ENCODE peak calls at places on chromosome 21, in six cellular contexts. U is HCT116, J is breast epithelium, M is K562, C is spleen, Q is prostate gland. F is an unnamed sample.

GRCh38 chr21:31873275-31873695 is 465 bp downstream of the HUNK start:
- DNase-seq in U (no peak), J (no peak), M (no peak), Q (peak), C (peak), F (no peak)

GRCh38 chr21:32483293-32483595 is 70.7 kb downstream of the EVA1C start:
- DNase-seq in M (no peak), J (no peak), C (no peak), U (no peak), Q (peak), F (no peak)

GRCh38 chr21:43299441-43300277 is 127.3 kb downstream of the SIK1 start:
- DNase-seq in M (no peak), C (peak), Q (no peak), J (no peak), U (no peak), F (no peak)

GRCh38 chr21:16535100-16535418 is 805.3 kb downstream of the USP25 start:
- DNase-seq in C (no peak), J (peak), Q (peak), M (no peak), U (no peak), F (peak)

GRCh38 chr21:33984021-33984481 is 68.4 kb upstream of the ATP5PO start:
- DNase-seq in Q (no peak), C (no peak), J (no peak), M (no peak), U (no peak), F (no peak)

GRCh38 chr21:33817136-33817535 is 98.5 kb downstream of the ATP5PO start:
- DNase-seq in Q (no peak), M (no peak), C (no peak), J (no peak), U (no peak), F (no peak)

GRCh38 chr21:15706686-15707085 is 23.1 kb upstream of the USP25 start:
- DNase-seq in U (peak), J (no peak), C (no peak), M (peak), Q (peak), F (peak)

GRCh38 chr21:29228306-29228705 is 70.4 kb upstream of the BACH1 start:
- DNase-seq in Q (no peak), C (no peak), U (no peak), J (no peak), M (no peak), F (no peak)

GRCh38 chr21:15301736-15302135 is 236.9 kb upstream of the NRIP1 start:
- DNase-seq in M (no peak), J (no peak), U (no peak), Q (no peak), C (no peak), F (no peak)

GRCh38 chr21:15421521-15421920 is 308.3 kb upstream of the USP25 start:
- DNase-seq in M (no peak), C (no peak), Q (no peak), J (no peak), U (no peak), F (no peak)

GRCh38 chr21:31030367-31031106 is 7.7 kb downstream of the KRTAP19-8 start:
- DNase-seq in M (no peak), U (no peak), J (no peak), Q (no peak), C (no peak), F (no peak)

GRCh38 chr21:15023782-15024181 is 41.0 kb downstream of the NRIP1 start:
- DNase-seq in J (no peak), C (no peak), Q (no peak), M (no peak), U (no peak), F (no peak)

GRCh38 chr21:28538987-28539622 is 453.6 kb downstream of the LTN1 start:
- DNase-seq in C (no peak), Q (no peak), M (no peak), J (no peak), U (no peak), F (no peak)

GRCh38 chr21:33971492-33972013 is 55.9 kb upstream of the ATP5PO start:
- DNase-seq in Q (peak), M (no peak), C (no peak), U (no peak), J (no peak), F (no peak)

GRCh38 chr21:15127437-15127836 is 62.6 kb upstream of the NRIP1 start:
- DNase-seq in Q (no peak), C (no peak), M (no peak), U (no peak), J (no peak), F (no peak)

GRCh38 chr21:36908260-36908908 is 58.1 kb downstream of the HLCS start:
- DNase-seq in J (no peak), U (no peak), C (no peak), Q (no peak), M (no peak), F (no peak)

GRCh38 chr21:39891111-39891510 is 23.9 kb downstream of the PCP4 start:
- DNase-seq in Q (no peak), J (no peak), M (no peak), C (no peak), U (no peak), F (no peak)

GRCh38 chr21:29053011-29053553 is 20.4 kb downstream of the CCT8 start:
- DNase-seq in U (no peak), J (no peak), C (no peak), Q (no peak), M (no peak), F (no peak)

GRCh38 chr21:31176725-31177124 is 138.4 kb upstream of the KRTAP19-8 start:
- DNase-seq in M (no peak), Q (no peak), U (no peak), J (no peak), C (no peak), F (no peak)

GRCh38 chr21:22490044-22490443 is 1491.8 kb downstream of the NCAM2 start:
- DNase-seq in U (no peak), J (no peak), Q (no peak), M (no peak), C (no peak), F (no peak)

GRCh38 chr21:33299181-33299752 is 25.5 kb upstream of the IFNAR1 start:
- DNase-seq in U (no peak), J (no peak), Q (no peak), M (no peak), C (no peak), F (no peak)

GRCh38 chr21:35444391-35444790 is 395.3 kb upstream of the RUNX1 start:
- DNase-seq in J (no peak), C (no peak), U (no peak), Q (no peak), M (no peak), F (no peak)

GRCh38 chr21:15252437-15252836 is 187.6 kb upstream of the NRIP1 start:
- DNase-seq in U (no peak), Q (no peak), J (no peak), M (no peak), C (no peak), F (no peak)

GRCh38 chr21:36388835-36389234 is 3.6 kb downstream of the CHAF1B start:
- DNase-seq in J (no peak), M (no peak), U (no peak), C (no peak), Q (no peak), F (no peak)

GRCh38 chr21:36134820-36135390 is at the start of gene CBR3:
- DNase-seq in J (no peak), M (no peak), U (no peak), Q (peak), C (peak), F (peak)

GRCh38 chr21:36125513-36126121 is 9.3 kb upstream of the CBR3 start:
- DNase-seq in U (no peak), M (peak), J (no peak), C (no peak), Q (peak), F (peak)

GRCh38 chr21:33028271-33028670 is 2.5 kb downstream of the OLIG2 start:
- DNase-seq in Q (no peak), J (no peak), C (no peak), M (no peak), U (no peak), F (no peak)

GRCh38 chr21:34530264-34530663 is 18.3 kb upstream of the KCNE1 start:
- DNase-seq in C (no peak), M (no peak), U (no peak), Q (no peak), J (no peak), F (no peak)

GRCh38 chr21:23936224-23936623 is 1671.1 kb downstream of the MRPL39 start:
- DNase-seq in Q (no peak), J (no peak), U (no peak), M (peak), C (no peak), F (no peak)

GRCh38 chr21:35565204-35565611 is 495.1 kb downstream of the SETD4 start:
- DNase-seq in Q (no peak), J (no peak), C (no peak), M (peak), U (no peak), F (peak)

GRCh38 chr21:20902511-20902910 is 95.7 kb upstream of the NCAM2 start:
- DNase-seq in U (no peak), J (no peak), M (no peak), Q (no peak), C (no peak), F (no peak)

GRCh38 chr21:37232274-37233018 is 34.7 kb downstream of the VPS26C start:
- DNase-seq in J (no peak), Q (no peak), M (no peak), C (no peak), U (no peak), F (no peak)

GRCh38 chr21:16468191-16468590 is 738.4 kb downstream of the USP25 start:
- DNase-seq in U (no peak), M (no peak), J (no peak), C (no peak), Q (no peak), F (no peak)

GRCh38 chr21:24870633-24871032 is 736.6 kb downstream of the MRPL39 start:
- DNase-seq in U (no peak), C (no peak), M (no peak), J (no peak), Q (no peak), F (no peak)

GRCh38 chr21:43209575-43210453 is 41.0 kb downstream of the CRYAA start:
- DNase-seq in Q (peak), J (peak), U (no peak), C (peak), M (peak), F (no peak)

GRCh38 chr21:16305686-16306085 is 575.9 kb downstream of the USP25 start:
- DNase-seq in M (no peak), U (no peak), C (no peak), J (no peak), Q (no peak), F (no peak)

GRCh38 chr21:14968821-14969220 is 96.0 kb downstream of the NRIP1 start:
- DNase-seq in U (no peak), J (no peak), C (no peak), Q (no peak), M (no peak), F (no peak)

GRCh38 chr21:35314896-35315582 is 265.9 kb upstream of the RUNX1 start:
- DNase-seq in U (no peak), C (no peak), M (no peak), J (no peak), Q (no peak), F (no peak)

GRCh38 chr21:14542638-14543037 is 3.5 kb downstream of the SAMSN1 start:
- DNase-seq in U (no peak), Q (no peak), M (peak), J (no peak), C (no peak), F (no peak)

GRCh38 chr21:31961704-31962103 is 88.9 kb downstream of the HUNK start:
- DNase-seq in Q (no peak), U (no peak), J (no peak), M (no peak), C (no peak), F (no peak)

DNA sequence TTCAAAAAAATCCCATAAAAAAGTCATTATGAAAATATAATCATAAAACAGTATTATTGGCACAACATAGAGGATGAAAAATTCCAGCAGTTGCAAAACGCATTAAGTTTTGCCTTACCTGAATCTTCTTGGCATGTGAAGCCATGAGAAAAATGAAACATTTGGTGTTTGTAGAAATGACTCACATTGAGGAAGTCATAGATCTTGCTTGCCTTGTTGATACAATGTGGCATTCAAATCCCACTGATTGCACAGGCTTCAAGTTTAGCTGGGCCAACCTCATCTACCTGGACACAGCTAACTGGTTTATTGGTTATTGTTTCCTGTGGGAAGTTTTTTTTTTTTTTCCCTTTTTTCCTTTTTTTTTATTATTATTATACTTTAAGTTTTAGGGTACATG is 168.9 kb upstream of the C21orf91 start:
- DNase-seq in C (no peak), M (no peak), Q (no peak), J (no peak), U (no peak), F (no peak)
- TF ChIP-seq POLR2AphosphoS5 in C (no peak), M (no peak), Q (no peak), J (no peak), U (no peak), F (no peak)

GRCh38 chr21:26138615-26139257 is 31.8 kb downstream of the APP start:
- DNase-seq in C (no peak), J (no peak), U (no peak), Q (no peak), M (no peak), F (no peak)

GRCh38 chr21:26136686-26137085 is 33.9 kb downstream of the APP start:
- DNase-seq in Q (no peak), M (no peak), U (no peak), J (no peak), C (no peak), F (no peak)

GRCh38 chr21:26142363-26142762 is 28.2 kb downstream of the APP start:
- DNase-seq in U (no peak), M (no peak), C (no peak), J (no peak), Q (no peak), F (no peak)

GRCh38 chr21:26137379-26138060 is 33.0 kb downstream of the APP start:
- DNase-seq in C (no peak), Q (no peak), J (no peak), U (no peak), M (no peak), F (no peak)

DNA sequence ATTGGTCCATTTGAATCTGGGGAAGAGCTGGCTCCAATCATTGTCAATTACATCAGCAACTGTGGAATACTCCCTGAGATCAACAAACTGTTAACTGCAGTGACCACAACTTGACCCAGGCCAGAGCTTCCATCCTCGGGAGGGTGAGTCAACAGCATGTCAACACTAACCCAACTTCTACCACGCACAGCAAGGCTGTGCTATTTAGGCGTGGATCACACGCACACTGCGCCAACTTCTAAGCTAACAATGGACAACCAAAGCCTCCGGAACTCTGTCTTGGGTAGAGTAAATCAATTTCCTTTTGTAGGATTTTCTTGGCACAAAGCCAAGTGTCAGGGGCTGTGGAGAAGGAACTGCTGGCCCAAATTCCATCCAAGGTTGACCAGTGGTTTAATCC is 30.4 kb downstream of the APP start:
- DNase-seq in Q (no peak), C (no peak), J (peak), U (peak), M (peak), F (peak)
- TF ChIP-seq POLR2AphosphoS5 in Q (no peak), C (no peak), J (peak), U (peak), M (no peak), F (no peak)

DNA sequence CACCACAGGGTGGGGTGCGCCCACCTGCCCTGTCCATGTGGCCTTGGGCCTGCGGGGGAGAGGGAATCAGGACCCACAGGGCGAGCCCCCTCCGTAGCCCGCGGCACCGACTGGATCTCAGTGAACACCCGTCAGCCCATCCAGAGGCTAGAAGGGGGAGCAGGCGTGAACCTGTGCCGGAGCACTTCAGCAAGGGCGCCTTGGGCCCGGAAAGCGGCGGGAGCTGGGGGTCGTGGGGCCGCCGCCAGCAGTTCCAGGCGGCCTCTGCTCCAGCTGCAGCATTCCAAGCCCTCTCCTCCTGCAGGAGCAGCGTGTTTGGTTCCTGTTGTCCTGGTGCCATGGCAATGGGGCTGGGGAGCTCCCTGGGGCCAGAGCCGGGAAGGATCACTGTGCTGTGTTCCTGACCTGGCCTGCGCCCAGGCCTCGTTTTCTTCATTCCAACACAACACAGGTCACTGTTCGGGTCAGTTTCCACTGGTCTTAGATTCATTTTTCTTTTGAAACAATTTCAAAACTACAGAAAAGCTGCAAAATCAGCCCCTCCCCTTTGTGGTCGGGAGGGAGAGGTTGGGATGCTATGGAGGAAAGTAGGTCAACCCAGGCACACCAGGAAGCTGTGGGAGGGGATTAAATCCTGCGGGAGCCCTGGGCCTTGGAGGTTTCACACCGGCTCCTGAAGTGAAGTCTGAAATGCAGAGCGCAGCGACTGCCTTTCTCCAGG is 18.8 kb downstream of the SLX9 start:
- DNase-seq in Q (no peak), J (peak), U (no peak), M (no peak), C (peak), F (peak)
- TF ChIP-seq POLR2AphosphoS5 in Q (no peak), J (peak), U (no peak), M (no peak), C (peak), F (no peak)

GRCh38 chr21:46027855-46028493 is 46.4 kb downstream of the COL6A1 start:
- DNase-seq in M (no peak), U (no peak), J (no peak), C (no peak), Q (no peak), F (no peak)
- TF ChIP-seq POLR2AphosphoS5 in M (no peak), U (no peak), J (peak), C (no peak), Q (no peak), F (no peak)

DNA sequence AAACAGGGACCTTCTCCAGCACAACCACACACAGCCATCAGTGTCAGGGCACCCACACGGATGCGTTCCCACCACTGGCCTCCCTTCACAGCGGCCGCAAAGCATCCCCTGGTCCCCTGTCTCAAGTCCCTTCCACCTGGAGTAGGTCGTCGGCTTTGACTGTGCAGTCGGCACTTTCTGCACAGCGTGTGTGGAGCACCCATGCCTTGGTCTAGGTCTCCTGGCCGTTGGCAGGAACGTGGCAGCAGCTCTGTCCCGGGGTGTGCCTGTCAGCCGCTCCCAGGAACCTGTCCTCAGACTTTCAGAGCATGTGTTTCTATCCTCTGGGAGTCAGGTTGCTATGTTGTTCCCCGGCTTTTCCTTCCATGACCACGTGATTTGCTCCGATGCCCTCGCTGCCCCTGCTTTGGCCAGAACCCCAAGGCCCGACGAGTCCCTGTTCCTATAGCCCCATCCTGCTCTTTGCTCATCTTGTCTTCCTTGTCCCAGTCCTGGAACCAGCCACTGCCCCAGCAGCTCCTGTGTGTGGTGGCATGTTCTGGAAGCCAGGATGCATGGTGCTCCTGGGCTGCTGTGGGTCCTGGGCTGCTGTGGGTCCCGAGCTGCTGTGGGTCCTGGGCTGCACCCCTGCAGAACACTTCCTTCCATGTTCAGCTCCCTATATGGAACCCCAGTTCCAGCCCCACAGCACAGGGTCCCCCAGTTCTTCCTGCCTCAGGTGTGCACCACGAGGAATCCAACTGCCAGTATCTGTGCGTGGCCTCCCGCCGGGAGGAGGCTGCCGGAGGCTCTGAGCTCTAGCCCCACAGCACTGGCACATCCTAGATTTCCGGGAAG is 84.2 kb upstream of the COL6A1 start:
- DNase-seq in J (no peak), M (no peak), C (peak), U (no peak), Q (no peak), F (no peak)
- TF ChIP-seq POLR2AphosphoS5 in J (no peak), M (no peak), C (no peak), U (no peak), Q (no peak), F (no peak)

GRCh38 chr21:38800046-38800758 is 5.5 kb upstream of the ETS2 start:
- DNase-seq in U (no peak), M (no peak), Q (no peak), J (no peak), C (no peak), F (no peak)

GRCh38 chr21:38804030-38804616 is 1.6 kb upstream of the ETS2 start:
- DNase-seq in J (no peak), M (no peak), C (no peak), Q (no peak), U (no peak), F (no peak)

GRCh38 chr21:38800924-38801744 is 4.6 kb upstream of the ETS2 start:
- DNase-seq in C (no peak), U (no peak), J (no peak), M (peak), Q (no peak), F (no peak)

GRCh38 chr21:38803075-38803474 is 2.7 kb upstream of the ETS2 start:
- DNase-seq in M (no peak), U (no peak), C (no peak), J (no peak), Q (no peak), F (no peak)

GRCh38 chr21:38802050-38803026 is 3.4 kb upstream of the ETS2 start:
- DNase-seq in U (no peak), C (no peak), Q (no peak), M (peak), J (no peak), F (no peak)
- TF ChIP-seq POLR2AphosphoS5 in U (no peak), C (no peak), Q (no peak), M (no peak), J (no peak), F (no peak)

F was measured in stomach.